ENCODE peak calls at places on chromosomes 6 and 20, in five cellular contexts. One of them, this sample, is unnamed.

GRCh38 chr6:33738153-33738552 is 8.6 kb downstream of the IP6K3 start:
- DNase-seq in posterior cingulate gyrus: no peak
- DNase-seq in ELR: no peak
- DNase-seq in T-helper 1 cell: no peak
- DNase-seq in endodermal cell: no peak
- DNase-seq in this sample: no peak

GRCh38 chr20:62782149-62782892 is 14.0 kb upstream of the MRGBP start:
- DNase-seq in endodermal cell: peak
- DNase-seq in T-helper 1 cell: no peak
- DNase-seq in ELR: no peak
- DNase-seq in posterior cingulate gyrus: no peak
- DNase-seq in this sample: no peak

GRCh38 chr6:17418281-17419188 is 25.1 kb downstream of the CAP2 start:
- DNase-seq in posterior cingulate gyrus: no peak
- DNase-seq in T-helper 1 cell: no peak
- DNase-seq in ELR: peak
- DNase-seq in endodermal cell: peak
- DNase-seq in this sample: peak

GRCh38 chr6:22880686-22881433 is 311.5 kb downstream of the HDGFL1 start:
- DNase-seq in T-helper 1 cell: no peak
- DNase-seq in ELR: peak
- DNase-seq in endodermal cell: no peak
- DNase-seq in posterior cingulate gyrus: no peak
- DNase-seq in this sample: peak

GRCh38 chr20:18585134-18585533 is 2.7 kb upstream of the DTD1 start:
- DNase-seq in endodermal cell: peak
- DNase-seq in posterior cingulate gyrus: no peak
- DNase-seq in ELR: peak
- DNase-seq in T-helper 1 cell: no peak
- DNase-seq in this sample: peak

GRCh38 chr6:11485261-11485660 is 52.3 kb upstream of the TMEM170B start:
- DNase-seq in endodermal cell: no peak
- DNase-seq in posterior cingulate gyrus: no peak
- DNase-seq in T-helper 1 cell: no peak
- DNase-seq in ELR: no peak
- DNase-seq in this sample: no peak

GRCh38 chr6:155985660-155986138 is 530.1 kb upstream of the NOX3 start:
- DNase-seq in endodermal cell: no peak
- DNase-seq in ELR: no peak
- DNase-seq in posterior cingulate gyrus: peak
- DNase-seq in T-helper 1 cell: no peak
- DNase-seq in this sample: no peak

GRCh38 chr20:36149012-36149411 is 5.5 kb upstream of the EPB41L1 start:
- DNase-seq in posterior cingulate gyrus: no peak
- DNase-seq in T-helper 1 cell: no peak
- DNase-seq in ELR: no peak
- DNase-seq in endodermal cell: no peak
- DNase-seq in this sample: no peak

GRCh38 chr20:41848180-41848579 is 230.0 kb upstream of the CHD6 start:
- DNase-seq in endodermal cell: no peak
- DNase-seq in T-helper 1 cell: no peak
- DNase-seq in ELR: peak
- DNase-seq in posterior cingulate gyrus: no peak
- DNase-seq in this sample: no peak

GRCh38 chr6:45640081-45640491 is 262.4 kb upstream of the SUPT3H start:
- DNase-seq in endodermal cell: no peak
- DNase-seq in T-helper 1 cell: no peak
- DNase-seq in ELR: no peak
- DNase-seq in posterior cingulate gyrus: no peak
- DNase-seq in this sample: peak

GRCh38 chr6:166381733-166382499 is 824 bp downstream of the MPC1 start:
- DNase-seq in endodermal cell: peak
- DNase-seq in posterior cingulate gyrus: peak
- DNase-seq in T-helper 1 cell: peak
- DNase-seq in ELR: peak
- DNase-seq in this sample: peak

GRCh38 chr20:20480689-20481088 is 112.8 kb downstream of the INSM1 start:
- DNase-seq in ELR: peak
- DNase-seq in T-helper 1 cell: no peak
- DNase-seq in endodermal cell: no peak
- DNase-seq in posterior cingulate gyrus: no peak
- DNase-seq in this sample: peak

GRCh38 chr6:2684059-2684749 is 66.5 kb downstream of the MYLK4 start:
- DNase-seq in endodermal cell: no peak
- DNase-seq in posterior cingulate gyrus: no peak
- DNase-seq in ELR: peak
- DNase-seq in T-helper 1 cell: no peak
- DNase-seq in this sample: no peak

GRCh38 chr20:1856419-1856818 is 38.8 kb upstream of the SIRPA start:
- DNase-seq in T-helper 1 cell: no peak
- DNase-seq in endodermal cell: no peak
- DNase-seq in posterior cingulate gyrus: no peak
- DNase-seq in ELR: no peak
- DNase-seq in this sample: peak

GRCh38 chr6:163992701-163993100 is 578.2 kb downstream of the QKI start:
- DNase-seq in endodermal cell: no peak
- DNase-seq in T-helper 1 cell: no peak
- DNase-seq in ELR: no peak
- DNase-seq in posterior cingulate gyrus: no peak
- DNase-seq in this sample: no peak

GRCh38 chr6:139590206-139590605 is 215.8 kb upstream of the CITED2 start:
- DNase-seq in endodermal cell: no peak
- DNase-seq in T-helper 1 cell: no peak
- DNase-seq in posterior cingulate gyrus: no peak
- DNase-seq in ELR: no peak
- DNase-seq in this sample: no peak

GRCh38 chr6:9178066-9178465 is 742.7 kb upstream of the SLC35B3 start:
- DNase-seq in posterior cingulate gyrus: no peak
- DNase-seq in T-helper 1 cell: no peak
- DNase-seq in endodermal cell: no peak
- DNase-seq in ELR: no peak
- DNase-seq in this sample: no peak

GRCh38 chr6:39452306-39452705 is 129.8 kb upstream of the KCNK16 start:
- DNase-seq in ELR: peak
- DNase-seq in posterior cingulate gyrus: no peak
- DNase-seq in endodermal cell: no peak
- DNase-seq in T-helper 1 cell: no peak
- DNase-seq in this sample: peak

GRCh38 chr6:32854376-32855178 is 585 bp downstream of the PSMB9 start:
- DNase-seq in posterior cingulate gyrus: no peak
- DNase-seq in ELR: peak
- DNase-seq in T-helper 1 cell: peak
- DNase-seq in endodermal cell: no peak
- DNase-seq in this sample: peak

GRCh38 chr6:160089534-160089897 is 32.1 kb upstream of the SLC22A1 start:
- DNase-seq in posterior cingulate gyrus: no peak
- DNase-seq in ELR: no peak
- DNase-seq in endodermal cell: no peak
- DNase-seq in T-helper 1 cell: no peak
- DNase-seq in this sample: no peak

GRCh38 chr6:351867-352289 is 39.7 kb upstream of the IRF4 start:
- DNase-seq in ELR: no peak
- DNase-seq in T-helper 1 cell: no peak
- DNase-seq in endodermal cell: no peak
- DNase-seq in posterior cingulate gyrus: no peak
- DNase-seq in this sample: no peak

GRCh38 chr6:104527761-104528415 is 331.8 kb downstream of the HACE1 start:
- DNase-seq in T-helper 1 cell: no peak
- DNase-seq in endodermal cell: peak
- DNase-seq in ELR: peak
- DNase-seq in posterior cingulate gyrus: no peak
- DNase-seq in this sample: peak

GRCh38 chr20:47487175-47487917 is 14.3 kb upstream of the NCOA3 start:
- DNase-seq in posterior cingulate gyrus: no peak
- DNase-seq in ELR: peak
- DNase-seq in T-helper 1 cell: peak
- DNase-seq in endodermal cell: no peak
- DNase-seq in this sample: no peak

GRCh38 chr6:37806213-37806612 is 13.3 kb upstream of the ZFAND3 start:
- DNase-seq in T-helper 1 cell: no peak
- DNase-seq in posterior cingulate gyrus: no peak
- DNase-seq in ELR: no peak
- DNase-seq in endodermal cell: no peak
- DNase-seq in this sample: no peak

GRCh38 chr20:62632575-62632974 is 9.7 kb upstream of the SLCO4A1 start:
- DNase-seq in endodermal cell: no peak
- DNase-seq in T-helper 1 cell: no peak
- DNase-seq in ELR: no peak
- DNase-seq in posterior cingulate gyrus: no peak
- DNase-seq in this sample: no peak

GRCh38 chr20:39291301-39291700 is 329.2 kb downstream of the DHX35 start:
- DNase-seq in ELR: no peak
- DNase-seq in T-helper 1 cell: no peak
- DNase-seq in endodermal cell: no peak
- DNase-seq in posterior cingulate gyrus: no peak
- DNase-seq in this sample: no peak

GRCh38 chr6:71887006-71887743 is 825 bp downstream of the RIMS1 start:
- DNase-seq in ELR: no peak
- DNase-seq in endodermal cell: no peak
- DNase-seq in T-helper 1 cell: no peak
- DNase-seq in posterior cingulate gyrus: peak
- DNase-seq in this sample: peak

GRCh38 chr6:47407295-47408281 is 70.0 kb upstream of the CD2AP start:
- DNase-seq in posterior cingulate gyrus: no peak
- DNase-seq in ELR: peak
- DNase-seq in endodermal cell: no peak
- DNase-seq in T-helper 1 cell: no peak
- DNase-seq in this sample: no peak

GRCh38 chr6:2738373-2738979 is 12.2 kb downstream of the MYLK4 start:
- DNase-seq in ELR: peak
- DNase-seq in posterior cingulate gyrus: no peak
- DNase-seq in endodermal cell: peak
- DNase-seq in T-helper 1 cell: peak
- DNase-seq in this sample: peak

GRCh38 chr20:33689973-33690372 is 3.8 kb upstream of the E2F1 start:
- DNase-seq in posterior cingulate gyrus: no peak
- DNase-seq in endodermal cell: no peak
- DNase-seq in ELR: peak
- DNase-seq in T-helper 1 cell: no peak
- DNase-seq in this sample: no peak

GRCh38 chr6:159979136-159979874 is 10.4 kb downstream of the IGF2R start:
- DNase-seq in ELR: peak
- DNase-seq in posterior cingulate gyrus: peak
- DNase-seq in T-helper 1 cell: peak
- DNase-seq in endodermal cell: peak
- DNase-seq in this sample: peak

GRCh38 chr20:63968928-63969760 is 586 bp downstream of the ZNF512B start:
- DNase-seq in T-helper 1 cell: no peak
- DNase-seq in posterior cingulate gyrus: peak
- DNase-seq in endodermal cell: peak
- DNase-seq in ELR: peak
- DNase-seq in this sample: peak

GRCh38 chr6:113351183-113351834 is 505.8 kb upstream of the MARCKS start:
- DNase-seq in endodermal cell: no peak
- DNase-seq in T-helper 1 cell: no peak
- DNase-seq in posterior cingulate gyrus: no peak
- DNase-seq in ELR: peak
- DNase-seq in this sample: no peak

This sample was measured in GM03348.